ENCODE peak calls at places on chromosomes 13 and 19, in eight cellular contexts. F is H9, M is NCI-H774, Y is T-helper 2 cell, P is iPS-NIHi11, Z is skeletal muscle cell, S is heart right ventricle, W is bronchial epithelial cell. L is an unnamed sample.

GRCh38 chr13:100597253-100597652 is 8.7 kb upstream of the GGACT start:
- DNase-seq in F (no peak), M (no peak), Y (no peak), P (no peak), Z (no peak), S (no peak), W (no peak), L (no peak)

GRCh38 chr13:77565635-77566034 is 30.1 kb downstream of the SCEL start:
- DNase-seq in F (no peak), M (peak), Y (no peak), P (peak), Z (no peak), S (no peak), W (peak), L (peak)

GRCh38 chr19:35555301-35556005 is 8.0 kb downstream of the ATP4A start:
- DNase-seq in F (peak), M (peak), Y (no peak), P (peak), Z (no peak), S (no peak), W (no peak), L (no peak)

GRCh38 chr19:14381689-14382474 is 638 bp downstream of the ADGRE5 start:
- DNase-seq in F (no peak), M (no peak), Y (peak), P (no peak), Z (no peak), S (peak), W (peak), L (peak)

GRCh38 chr13:30679483-30680330 is 55.6 kb upstream of the ALOX5AP start:
- DNase-seq in F (peak), M (no peak), Y (no peak), P (peak), Z (no peak), S (no peak), W (peak), L (peak)

GRCh38 chr19:9839415-9839814 is 4.3 kb downstream of the PIN1 start:
- DNase-seq in F (no peak), M (no peak), Y (no peak), P (no peak), Z (no peak), S (no peak), W (no peak), L (no peak)

GRCh38 chr19:35292986-35293732 is 1.2 kb downstream of the MAG start:
- DNase-seq in F (no peak), M (no peak), Y (no peak), P (no peak), Z (no peak), S (no peak), W (no peak), L (no peak)

GRCh38 chr19:10998045-10998533 is 37.3 kb downstream of the SMARCA4 start:
- DNase-seq in F (no peak), M (no peak), Y (no peak), P (no peak), Z (no peak), S (no peak), W (no peak), L (no peak)

GRCh38 chr13:41502676-41503075 is 45.3 kb downstream of the RGCC start:
- DNase-seq in F (no peak), M (no peak), Y (no peak), P (no peak), Z (no peak), S (no peak), W (no peak), L (peak)

GRCh38 chr19:37997911-37998344 is 90.9 kb downstream of the SIPA1L3 start:
- DNase-seq in F (no peak), M (no peak), Y (no peak), P (no peak), Z (peak), S (no peak), W (peak), L (no peak)

GRCh38 chr13:76992548-76993001 is 694 bp downstream of the CLN5 start:
- DNase-seq in F (no peak), M (no peak), Y (no peak), P (peak), Z (no peak), S (peak), W (peak), L (no peak)

L was measured in naive B cell.